ENCODE peak calls at places on chromosomes 1 and 21, in four cellular contexts. Z is HCT116, I is K562, Y is GM12878. R is an unnamed sample.

GRCh38 chr1:167627865-167628641 is 2.0 kb upstream of the RCSD1 start:
- DNase-seq in I (peak; percentile 93), Z (no peak), Y (peak; percentile 89), R (no peak)

GRCh38 chr1:20339811-20340457 is 49.3 kb downstream of the VWA5B1 start:
- DNase-seq in I (no peak), Z (no peak), Y (no peak), R (no peak)

GRCh38 chr1:219713981-219714381 is 101.1 kb upstream of the ZC3H11B start:
- DNase-seq in Z (no peak), Y (no peak), I (no peak), R (no peak)

GRCh38 chr1:187836557-187836956 is 1007.8 kb downstream of the PLA2G4A start:
- DNase-seq in Z (no peak), Y (no peak), I (no peak), R (no peak)

GRCh38 chr1:234907585-234908457 is 220.8 kb downstream of the TOMM20 start:
- DNase-seq in Y (no peak), I (no peak), Z (no peak), R (no peak)

GRCh38 chr1:63679589-63679988 is 86.4 kb downstream of the PGM1 start:
- DNase-seq in Z (no peak), Y (no peak), I (no peak), R (no peak)

GRCh38 chr21:14092834-14093560 is 117.8 kb downstream of the LIPI start:
- DNase-seq in Z (no peak), Y (no peak), I (no peak), R (no peak)

GRCh38 chr1:156128749-156129682 is 14.5 kb downstream of the LMNA start:
- DNase-seq in Y (no peak), I (no peak), Z (no peak), R (no peak)

GRCh38 chr1:25369241-25369640 is 31.1 kb downstream of the TMEM50A start:
- DNase-seq in Y (no peak), I (peak; percentile 36), Z (no peak), R (no peak)

GRCh38 chr1:109805486-109806180 is 41.9 kb upstream of the EPS8L3 start:
- DNase-seq in I (no peak), Z (no peak), Y (no peak), R (no peak)

GRCh38 chr1:34359411-34359810 is 182.7 kb downstream of the C1orf94 start:
- DNase-seq in Z (no peak), I (no peak), Y (no peak), R (no peak)

GRCh38 chr1:108747898-108748297 is 1.4 kb downstream of the STXBP3 start:
- DNase-seq in I (no peak), Z (no peak), Y (no peak), R (no peak)

GRCh38 chr1:41483960-41484844 is at the start of gene EDN2:
- DNase-seq in Z (no peak), Y (no peak), I (no peak), R (no peak)

GRCh38 chr1:101344745-101345144 is 107.9 kb downstream of the S1PR1 start:
- DNase-seq in I (no peak), Z (no peak), Y (no peak), R (no peak)

DNA sequence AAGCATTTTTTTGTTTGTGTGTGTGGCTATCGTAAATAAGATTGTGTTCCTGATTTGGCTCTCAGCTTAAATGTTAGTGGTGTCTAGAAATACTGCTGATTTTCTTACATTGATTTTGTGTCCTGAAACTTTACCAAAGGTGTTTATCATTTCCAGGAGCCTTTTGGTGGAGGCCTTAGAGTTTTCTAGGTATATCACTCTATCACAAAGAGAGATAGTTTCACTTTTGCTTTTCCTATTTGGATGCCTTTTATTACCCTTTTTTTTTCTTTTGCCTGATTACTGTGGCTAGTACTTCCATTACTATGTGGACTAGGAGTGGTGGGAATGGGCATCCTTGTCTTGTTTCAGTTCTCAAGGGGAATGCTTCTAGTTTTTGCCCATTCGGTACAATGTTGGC is 109.6 kb downstream of the S1PR1 start:
- DNase-seq in Y (no peak), Z (no peak), I (no peak), R (no peak)
- TF ChIP-seq EGR1 in Y (no peak), Z (no peak), I (no peak), R (no peak)

DNA sequence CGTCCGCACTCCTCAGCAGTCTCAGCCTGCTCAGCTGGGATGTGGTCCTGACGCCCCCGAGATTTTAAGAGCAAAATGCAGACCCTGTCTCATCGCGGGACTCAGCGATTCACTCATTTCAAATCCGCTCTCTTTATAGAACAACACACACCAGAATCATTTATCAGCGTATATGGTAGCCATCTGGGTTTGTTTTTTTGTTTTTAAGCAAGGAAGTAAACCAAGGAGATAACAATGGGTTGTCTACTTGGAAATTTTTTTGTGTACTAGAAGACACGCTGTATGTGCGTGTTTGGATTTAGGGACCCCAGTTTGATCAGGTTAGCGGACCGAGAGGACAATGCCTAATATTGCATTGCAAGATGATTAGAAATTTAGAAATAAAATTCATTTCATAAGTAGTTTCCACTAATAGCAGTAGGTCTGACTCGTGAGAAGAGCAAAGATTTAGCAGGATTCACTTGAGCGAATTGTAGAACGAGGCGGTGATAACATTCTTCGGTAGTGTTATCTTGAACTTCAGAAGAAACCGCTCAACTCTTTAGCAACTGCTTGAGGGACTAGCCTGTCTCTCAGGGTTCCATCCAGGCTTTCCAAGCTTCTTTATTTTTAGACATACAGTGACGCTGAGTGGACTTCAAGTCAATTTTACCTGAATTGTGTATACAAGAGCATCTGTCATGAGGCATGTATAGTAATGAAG is 1.3 kb downstream of the GABPA start:
- DNase-seq in I (peak; percentile 48), Z (no peak), Y (no peak), R (no peak)
- TF ChIP-seq EGR1 in I (peak; percentile 4), Z (no peak), Y (no peak), R (no peak)

DNA sequence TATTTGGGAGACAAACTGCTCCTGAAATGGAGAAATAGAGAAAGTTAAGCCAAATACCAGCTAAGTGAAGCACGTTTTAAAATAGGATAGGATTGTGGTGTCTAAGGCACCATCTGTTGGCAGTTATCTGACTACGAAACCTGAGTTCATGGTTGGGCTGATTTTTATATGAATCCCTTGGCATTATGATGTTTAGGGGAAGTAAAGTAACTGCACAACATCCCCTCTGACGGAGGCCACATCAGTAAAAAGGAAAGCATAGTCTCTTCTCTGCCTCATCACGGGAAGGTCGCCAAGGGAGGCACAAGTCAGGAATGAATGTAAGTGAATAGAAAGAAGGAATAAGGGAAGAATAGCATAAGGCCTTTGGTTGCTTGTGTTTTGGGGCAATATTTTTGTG is 128.0 kb downstream of the PRRX1 start:
- DNase-seq in Y (no peak), Z (no peak), I (no peak), R (no peak)
- TF ChIP-seq EGR1 in Y (no peak), Z (no peak), I (no peak), R (no peak)

GRCh38 chr1:909861-910310 is 13.8 kb upstream of the SAMD11 start:
- DNase-seq in Y (no peak), Z (no peak), I (no peak), R (no peak)
- TF ChIP-seq EGR1 in Y (no peak), Z (no peak), I (no peak), R (no peak)

GRCh38 chr21:42561742-42562141 is 48.1 kb downstream of the SLC37A1 start:
- DNase-seq in Y (peak; percentile 62), Z (no peak), I (peak; percentile 58), R (no peak)

GRCh38 chr21:42562816-42563215 is 49.2 kb downstream of the SLC37A1 start:
- DNase-seq in Z (no peak), Y (no peak), I (no peak), R (no peak)

GRCh38 chr21:42564561-42564971 is 50.9 kb downstream of the SLC37A1 start:
- DNase-seq in Y (no peak), I (no peak), Z (no peak), R (no peak)

GRCh38 chr21:42562258-42562657 is 48.6 kb downstream of the SLC37A1 start:
- DNase-seq in Y (no peak), Z (no peak), I (no peak), R (no peak)

DNA sequence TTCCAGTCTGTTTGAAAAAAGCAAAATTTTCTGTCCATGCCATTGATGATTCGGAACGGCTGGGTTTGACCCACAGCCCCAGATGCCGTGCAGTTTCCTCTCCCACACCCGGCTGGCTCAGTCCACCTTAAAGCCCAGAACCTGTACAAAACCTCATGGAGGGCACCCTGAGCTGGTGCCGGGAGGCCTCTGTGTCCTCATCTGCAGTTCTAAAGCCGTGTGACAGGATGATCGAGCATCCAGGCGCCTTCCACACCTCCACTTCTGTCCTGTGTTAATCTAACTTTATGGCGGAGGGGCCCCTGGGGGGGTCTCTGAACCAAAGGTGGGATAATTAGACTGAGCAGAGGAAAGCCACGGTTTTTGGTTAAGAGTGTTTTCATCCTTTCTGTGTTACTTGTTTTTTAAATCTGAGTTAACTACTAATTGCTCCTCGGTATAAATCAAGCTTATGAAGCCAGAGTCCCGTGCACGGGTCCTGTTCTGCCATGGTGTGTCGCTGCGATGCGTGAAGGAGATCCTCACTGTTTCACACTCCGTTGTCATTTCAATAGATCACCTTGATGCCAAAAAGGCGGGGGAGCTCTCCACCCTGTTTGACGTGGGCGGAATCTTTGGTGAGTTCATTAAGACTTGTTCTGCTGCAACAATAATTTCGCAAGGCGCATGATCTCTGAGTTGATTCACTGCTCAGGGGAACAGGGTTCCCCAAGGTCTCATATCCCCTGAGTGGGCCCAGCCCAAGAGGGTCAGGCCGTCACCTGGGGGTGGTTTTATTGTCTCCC is 49.8 kb downstream of the SLC37A1 start:
- DNase-seq in Y (no peak), Z (no peak), I (no peak), R (no peak)
- TF ChIP-seq EGR1 in Y (no peak), Z (no peak), I (peak; percentile 59), R (no peak)

DNA sequence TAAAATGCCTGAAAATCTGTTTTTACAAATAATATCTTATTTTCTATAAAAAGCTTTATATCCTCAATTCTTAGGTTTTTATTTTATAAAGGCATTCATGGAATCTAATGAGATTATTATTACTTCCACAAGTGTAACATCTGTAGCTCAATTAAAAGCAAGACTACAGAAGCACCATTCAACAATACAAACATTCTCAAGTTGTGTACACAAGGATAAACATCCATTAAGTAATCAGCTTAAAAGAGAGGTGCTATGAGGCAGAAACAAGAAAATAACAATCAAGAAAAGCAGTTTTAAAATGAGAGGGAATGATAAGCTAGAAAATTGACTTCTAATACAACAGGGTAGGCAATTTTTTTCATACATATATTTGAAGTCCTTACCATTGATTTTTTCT is 326.1 kb downstream of the MRPL39 start:
- DNase-seq in Z (no peak), Y (no peak), I (no peak), R (no peak)
- TF ChIP-seq EGR1 in Z (no peak), Y (no peak), I (no peak), R (no peak)

DNA sequence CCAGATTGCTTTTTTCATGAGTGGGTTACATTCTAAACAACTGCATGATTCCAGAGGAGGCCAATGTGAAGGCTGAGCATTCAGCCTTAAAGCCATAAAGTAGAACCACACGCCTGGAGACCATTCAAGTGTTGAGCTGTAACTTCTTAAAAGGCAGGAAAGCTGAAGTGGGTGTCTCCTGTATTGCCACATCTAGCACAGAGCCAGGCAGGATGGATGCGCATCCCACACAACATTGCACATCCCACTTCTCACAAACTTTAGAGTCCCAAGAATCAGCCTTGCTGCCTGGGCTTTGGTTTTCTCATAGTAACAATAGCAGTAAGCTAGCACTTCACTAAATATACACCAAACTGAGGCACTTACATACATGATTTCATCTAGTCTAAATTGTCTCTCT is 151.7 kb downstream of the DAB1 start:
- DNase-seq in Y (no peak), I (no peak), Z (no peak), R (no peak)
- TF ChIP-seq EGR1 in Y (no peak), I (no peak), Z (no peak), R (no peak)